ENCODE peak calls at places on chromosomes 11 and 22, in five cellular contexts. L, Y, F, X and B are unnamed samples.

GRCh38 chr22:37982151-37982838 is 2.1 kb downstream of the SOX10 start:
- DNase-seq in L (no peak), Y (no peak), F (no peak), X (no peak), B (no peak)

GRCh38 chr22:47180796-47181195 is 418.3 kb downstream of the TBC1D22A start:
- DNase-seq in L (no peak), Y (no peak), F (no peak), X (no peak), B (no peak)

GRCh38 chr11:132960273-132960672 is 572.0 kb downstream of the OPCML start:
- DNase-seq in L (no peak), Y (no peak), F (no peak), X (no peak), B (no peak)

GRCh38 chr11:114478768-114479167 is 39.5 kb downstream of the REXO2 start:
- DNase-seq in L (no peak), Y (no peak), F (no peak), X (no peak), B (peak; percentile 14)

GRCh38 chr22:44448271-44448780 is 49.7 kb downstream of the RTL6 start:
- DNase-seq in L (peak; percentile 10), Y (no peak), F (peak; percentile 70), X (no peak), B (peak; percentile 97)

GRCh38 chr11:116343270-116343669 is 429.5 kb downstream of the BUD13 start:
- DNase-seq in L (no peak), Y (no peak), F (no peak), X (no peak), B (no peak)

GRCh38 chr11:35367491-35367890 is 51.9 kb downstream of the SLC1A2 start:
- DNase-seq in L (no peak), Y (no peak), F (no peak), X (no peak), B (peak; percentile 86)

GRCh38 chr11:69915151-69915500 is 95.9 kb upstream of the FGF3 start:
- DNase-seq in L (no peak), Y (no peak), F (no peak), X (no peak), B (no peak)

GRCh38 chr11:11265994-11266606 is 87.0 kb downstream of the CSNK2A3 start:
- DNase-seq in L (no peak), Y (no peak), F (peak; percentile 62), X (peak; percentile 37), B (peak; percentile 42)

GRCh38 chr11:70899616-70900015 is 352.8 kb downstream of the SHANK2 start:
- DNase-seq in L (no peak), Y (no peak), F (no peak), X (no peak), B (no peak)

GRCh38 chr22:35437038-35437437 is 37.1 kb downstream of the MCM5 start:
- DNase-seq in L (no peak), Y (no peak), F (no peak), X (no peak), B (no peak)

GRCh38 chr11:24453129-24453723 is 43.6 kb upstream of the LUZP2 start:
- DNase-seq in L (no peak), Y (no peak), F (no peak), X (no peak), B (no peak)

GRCh38 chr22:50320116-50320515 is 6.7 kb downstream of the DENND6B start:
- DNase-seq in L (no peak), Y (no peak), F (no peak), X (no peak), B (no peak)

GRCh38 chr22:36291831-36292740 is 39.2 kb downstream of the APOL1 start:
- DNase-seq in L (no peak), Y (no peak), F (no peak), X (no peak), B (no peak)

GRCh38 chr11:130606181-130606580 is 157.7 kb downstream of the ADAMTS15 start:
- DNase-seq in L (no peak), Y (no peak), F (no peak), X (no peak), B (peak; percentile 25)

GRCh38 chr11:120392791-120393190 is 56.6 kb downstream of the ARHGEF12 start:
- DNase-seq in L (no peak), Y (no peak), F (no peak), X (no peak), B (peak; percentile 31)

GRCh38 chr11:110123003-110123402 is 29.8 kb downstream of the ZC3H12C start:
- DNase-seq in L (no peak), Y (no peak), F (no peak), X (no peak), B (peak; percentile 46)

GRCh38 chr11:69189059-69189458 is 33.3 kb downstream of the SMIM38 start:
- DNase-seq in L (no peak), Y (no peak), F (no peak), X (no peak), B (no peak)

GRCh38 chr11:10909141-10909883 is 51.5 kb upstream of the ZBED5 start:
- DNase-seq in L (no peak), Y (no peak), F (no peak), X (no peak), B (peak; percentile 43)

GRCh38 chr11:118139578-118139977 is 13.0 kb downstream of the SCN4B start:
- DNase-seq in L (no peak), Y (no peak), F (no peak), X (no peak), B (no peak)

GRCh38 chr22:46936378-46936916 is 174.0 kb downstream of the TBC1D22A start:
- DNase-seq in L (no peak), Y (no peak), F (no peak), X (no peak), B (peak; percentile 5)

GRCh38 chr11:113828186-113828585 is 47.2 kb downstream of the USP28 start:
- DNase-seq in L (no peak), Y (no peak), F (no peak), X (no peak), B (no peak)

GRCh38 chr22:30212996-30213441 is 33.5 kb downstream of the LIF start:
- DNase-seq in L (no peak), Y (no peak), F (no peak), X (no peak), B (no peak)

GRCh38 chr11:43589601-43590250 is 90.8 kb upstream of the HSD17B12 start:
- DNase-seq in L (no peak), Y (no peak), F (no peak), X (no peak), B (no peak)

GRCh38 chr22:37465721-37466120 is 20.5 kb downstream of the MFNG start:
- DNase-seq in L (no peak), Y (no peak), F (no peak), X (no peak), B (no peak)

GRCh38 chr11:72072348-72072747 is 8.0 kb downstream of the NUMA1 start:
- DNase-seq in L (no peak), Y (no peak), F (no peak), X (no peak), B (peak; percentile 68)

GRCh38 chr22:27461470-27461869 is 340.1 kb downstream of the MN1 start:
- DNase-seq in L (no peak), Y (no peak), F (no peak), X (no peak), B (peak; percentile 79)

GRCh38 chr22:19621372-19622060 is 92.8 kb upstream of the SEPTIN5 start:
- DNase-seq in L (no peak), Y (no peak), F (no peak), X (no peak), B (no peak)

GRCh38 chr11:57163160-57163868 is 18.4 kb upstream of the LRRC55 start:
- DNase-seq in L (no peak), Y (no peak), F (no peak), X (no peak), B (no peak)

GRCh38 chr11:115153135-115153534 is 351.1 kb downstream of the CADM1 start:
- DNase-seq in L (no peak), Y (no peak), F (no peak), X (no peak), B (no peak)

GRCh38 chr11:122634507-122634906 is 21.0 kb upstream of the UBASH3B start:
- DNase-seq in L (no peak), Y (no peak), F (no peak), X (no peak), B (peak; percentile 85)

GRCh38 chr22:42881982-42882656 is 25.0 kb upstream of the ARFGAP3 start:
- DNase-seq in L (no peak), Y (no peak), F (no peak), X (no peak), B (no peak)

GRCh38 chr22:46078241-46079092 is 71.9 kb upstream of the PPARA start:
- DNase-seq in L (no peak), Y (no peak), F (peak; percentile 65), X (no peak), B (no peak)

GRCh38 chr11:66891849-66892660 is 35.2 kb downstream of the LRFN4 start:
- DNase-seq in L (no peak), Y (no peak), F (no peak), X (no peak), B (peak; percentile 91)

GRCh38 chr22:42412744-42413220 is 19.4 kb downstream of the NFAM1 start:
- DNase-seq in L (no peak), Y (no peak), F (no peak), X (no peak), B (no peak)

GRCh38 chr22:35071784-35072183 is 5.8 kb downstream of the ISX start:
- DNase-seq in L (no peak), Y (no peak), F (no peak), X (no peak), B (no peak)

GRCh38 chr11:17743026-17743807 is 8.6 kb downstream of the KCNC1 start:
- DNase-seq in L (no peak), Y (no peak), F (no peak), X (no peak), B (no peak)

GRCh38 chr22:22418957-22419356 is 89.6 kb downstream of the ZNF280B start:
- DNase-seq in L (no peak), Y (no peak), F (no peak), X (no peak), B (no peak)